ENCODE peak calls at places on chromosomes 2 and 18, in six cellular contexts. Z, E, P, F, D and H are unnamed samples. For H3K27me3, the result is how much of the 10 kb centered on the place peaks cover.

GRCh38 chr18:29309352-29309751 is 1132.4 kb upstream of the CDH2 start:
- DNase-seq in Z (no peak), E (no peak), P (no peak), F (no peak), D (no peak), H (no peak)

GRCh38 chr2:164314148-164314547 is 307.1 kb downstream of the GRB14 start:
- DNase-seq in Z (no peak), E (no peak), P (no peak), F (no peak), D (peak), H (no peak)

GRCh38 chr2:68172990-68173715 is 15.5 kb downstream of the PNO1 start:
- DNase-seq in Z (no peak), E (no peak), P (no peak), F (no peak), D (no peak), H (no peak)

GRCh38 chr18:13290856-13291271 is 72.3 kb downstream of the LDLRAD4 start:
- DNase-seq in Z (no peak), E (no peak), P (no peak), F (peak), D (no peak), H (no peak)

GRCh38 chr18:54280206-54280550 is 10.9 kb downstream of the POLI start:
- DNase-seq in Z (no peak), E (no peak), P (no peak), F (no peak), D (no peak), H (no peak)

GRCh38 chr18:51668101-51668500 is 470.6 kb upstream of the MEX3C start:
- DNase-seq in Z (no peak), E (no peak), P (peak), F (no peak), D (peak), H (peak)

GRCh38 chr2:146869328-146869727 is 975.5 kb upstream of the ACVR2A start:
- DNase-seq in Z (no peak), E (no peak), P (no peak), F (no peak), D (no peak), H (no peak)

GRCh38 chr18:35776481-35776880 is 194.9 kb downstream of the GALNT1 start:
- DNase-seq in Z (no peak), E (no peak), P (no peak), F (no peak), D (peak), H (no peak)

GRCh38 chr2:172578860-172579512 is 23.1 kb downstream of the PDK1 start:
- DNase-seq in Z (no peak), E (no peak), P (no peak), F (no peak), D (no peak), H (no peak)

GRCh38 chr2:171387052-171387451 is 46.7 kb downstream of the METTL8 start:
- DNase-seq in Z (no peak), E (no peak), P (no peak), F (no peak), D (no peak), H (no peak)

GRCh38 chr2:174596994-174597346 is 634 bp downstream of the WIPF1 start:
- DNase-seq in Z (no peak), E (no peak), P (no peak), F (no peak), D (no peak), H (no peak)

GRCh38 chr2:46387886-46388515 is 90.8 kb downstream of the EPAS1 start:
- DNase-seq in Z (no peak), E (no peak), P (no peak), F (no peak), D (no peak), H (no peak)

GRCh38 chr2:19846030-19846429 is 55.8 kb downstream of the TTC32 start:
- DNase-seq in Z (no peak), E (no peak), P (no peak), F (no peak), D (no peak), H (no peak)

GRCh38 chr2:229661478-229661877 is 52.9 kb downstream of the DNER start:
- DNase-seq in Z (no peak), E (no peak), P (no peak), F (no peak), D (no peak), H (no peak)

GRCh38 chr2:164126960-164127359 is 391.2 kb upstream of the FIGN start:
- DNase-seq in Z (no peak), E (no peak), P (no peak), F (no peak), D (peak), H (no peak)

GRCh38 chr2:26816893-26817292 is 31.0 kb downstream of the CENPA start:
- DNase-seq in Z (no peak), E (no peak), P (no peak), F (no peak), D (no peak), H (no peak)

GRCh38 chr2:75586971-75587370 is 26.2 kb upstream of the EVA1A start:
- DNase-seq in Z (no peak), E (no peak), P (no peak), F (no peak), D (no peak), H (no peak)

GRCh38 chr2:134774786-134775641 is 56.2 kb upstream of the TMEM163 start:
- DNase-seq in Z (no peak), E (no peak), P (no peak), F (no peak), D (peak), H (no peak)

GRCh38 chr2:191318729-191319078 is 73.5 kb downstream of the MYO1B start:
- DNase-seq in Z (no peak), E (no peak), P (no peak), F (no peak), D (peak), H (peak)

GRCh38 chr18:76450912-76451421 is 44.1 kb downstream of the ZNF516 start:
- DNase-seq in Z (peak), E (peak), P (peak), F (no peak), D (peak), H (no peak)

GRCh38 chr2:233688341-233688740 is 4.3 kb upstream of the UGT1A6 start:
- DNase-seq in Z (no peak), E (no peak), P (no peak), F (no peak), D (no peak), H (no peak)

GRCh38 chr2:158457092-158457825 is 507 bp downstream of the PKP4 start:
- DNase-seq in Z (peak), E (peak), P (peak), F (peak), D (peak), H (peak)

GRCh38 chr2:158459161-158460003 is 2.6 kb downstream of the PKP4 start:
- DNase-seq in Z (no peak), E (no peak), P (no peak), F (no peak), D (no peak), H (no peak)

GRCh38 chr2:158456309-158457066 is at the start of the genes CCDC148 and PKP4:
- DNase-seq in Z (peak), E (peak), P (peak), F (peak), D (peak), H (peak)

GRCh38 chr2:158457826-158458616 is 1.3 kb downstream of the PKP4 start:
- DNase-seq in Z (peak), E (no peak), P (no peak), F (peak), D (peak), H (peak)

DNA sequence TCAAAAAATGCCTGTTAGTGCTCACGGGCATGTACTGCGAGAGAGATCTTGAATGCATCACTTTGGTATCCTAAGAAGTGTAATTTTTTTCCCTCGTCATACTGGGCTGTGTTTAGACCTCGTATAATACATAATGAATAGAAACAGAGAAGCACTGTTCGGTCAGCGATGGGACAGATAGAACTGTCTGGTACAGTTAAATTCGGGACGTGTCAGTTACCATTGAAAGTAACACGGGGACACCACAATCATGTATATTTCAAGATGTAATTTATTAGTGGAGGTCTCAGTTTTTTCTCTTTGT is 1.8 kb downstream of the PKP4 start:
- DNase-seq in Z (no peak), E (no peak), P (no peak), F (no peak), D (no peak), H (no peak)
- H3K27me3 ChIP-seq in Z (under half), E (under half), P (under half), F (under half), D (under half), H (under half)

GRCh38 chr18:46435031-46435430 is 222.0 kb downstream of the LOXHD1 start:
- DNase-seq in Z (no peak), E (no peak), P (no peak), F (no peak), D (no peak), H (no peak)

GRCh38 chr18:46429649-46430224 is 227.3 kb downstream of the LOXHD1 start:
- DNase-seq in Z (no peak), E (no peak), P (no peak), F (no peak), D (no peak), H (no peak)

GRCh38 chr18:46434629-46435028 is 222.4 kb downstream of the LOXHD1 start:
- DNase-seq in Z (no peak), E (no peak), P (no peak), F (no peak), D (no peak), H (no peak)

GRCh38 chr18:46431522-46432171 is 225.4 kb downstream of the LOXHD1 start:
- DNase-seq in Z (no peak), E (no peak), P (no peak), F (no peak), D (no peak), H (no peak)

GRCh38 chr18:46433121-46433826 is 223.7 kb downstream of the LOXHD1 start:
- DNase-seq in Z (no peak), E (no peak), P (no peak), F (no peak), D (no peak), H (no peak)
- H3K4me3 ChIP-seq in Z (no peak), E (no peak), P (no peak), F (no peak), D (no peak), H (no peak)

GRCh38 chr2:232385660-232386489 is 7.3 kb downstream of the ALPP start:
- DNase-seq in Z (no peak), E (no peak), P (no peak), F (no peak), D (peak), H (no peak)
- H3K27me3 ChIP-seq in Z (under half), E (under half), P (half or more), F (under half), D (half or more), H (under half)

DNA sequence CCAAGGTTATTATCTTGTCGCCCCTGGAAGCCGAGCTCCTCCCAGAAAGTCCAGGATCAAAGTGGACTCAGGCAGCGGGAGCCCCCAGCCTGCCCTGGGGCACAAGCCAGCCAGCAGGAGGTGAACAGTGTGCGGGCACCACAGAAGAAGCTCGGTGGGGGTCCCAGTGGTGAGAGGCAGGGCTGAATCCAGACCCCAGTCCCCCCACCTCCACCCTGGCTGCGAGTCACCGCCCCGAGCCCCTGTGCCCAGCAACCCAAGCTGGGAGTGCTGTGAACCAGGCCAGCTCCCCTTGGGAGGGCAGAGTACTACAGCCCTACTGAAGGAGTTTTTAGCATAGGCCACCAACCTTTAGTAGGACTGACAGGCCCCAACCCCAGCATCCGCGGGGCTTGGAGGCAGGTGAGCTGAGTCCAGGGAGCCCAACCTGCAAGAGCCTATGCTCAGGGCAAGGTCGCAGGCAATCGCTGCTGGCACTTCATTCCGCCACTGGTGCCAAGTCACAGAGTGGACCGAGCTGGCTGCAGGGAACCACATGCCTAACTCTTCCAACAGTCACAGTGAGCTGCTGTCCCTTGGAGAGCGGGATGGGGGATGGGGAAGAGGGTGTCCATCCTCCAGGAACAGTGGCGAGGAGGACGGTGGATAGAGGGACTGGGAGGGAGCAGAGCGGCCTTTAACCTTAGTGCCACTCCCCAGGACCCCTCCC is 3.0 kb downstream of the PIEZO2 start:
- DNase-seq in Z (no peak), E (no peak), P (no peak), F (no peak), D (no peak), H (no peak)
- H3K4me3 ChIP-seq in Z (peak), E (no peak), P (no peak), F (no peak), D (no peak), H (no peak)

DNA sequence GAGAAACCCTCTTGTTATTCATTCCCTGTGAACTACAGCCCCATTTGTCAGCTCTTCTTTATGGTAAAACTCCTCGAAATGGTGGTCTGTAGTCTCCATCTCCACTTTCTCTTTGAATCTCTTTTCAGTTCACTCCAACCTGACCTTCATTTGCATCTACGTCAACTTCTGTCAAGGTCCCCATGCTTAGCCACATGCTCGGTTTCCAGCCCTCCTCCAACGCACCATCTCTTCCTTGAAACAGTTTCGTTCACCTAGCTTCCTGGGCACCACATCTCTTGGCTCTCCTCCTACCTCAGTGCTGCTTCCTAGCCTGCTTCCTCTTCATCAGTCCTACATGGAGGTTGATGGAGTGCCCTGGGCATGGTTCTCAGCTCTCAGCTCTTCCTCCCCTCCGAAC is 81.1 kb upstream of the AFF3 start:
- DNase-seq in Z (no peak), E (no peak), P (no peak), F (no peak), D (no peak), H (no peak)
- H3K27me3 ChIP-seq in Z (under half), E (under half), P (under half), F (under half), D (under half), H (under half)

GRCh38 chr2:86617738-86618137 is 5.9 kb downstream of the RNF103 start:
- DNase-seq in Z (no peak), E (no peak), P (no peak), F (no peak), D (no peak), H (no peak)
- H3K4me3 ChIP-seq in Z (no peak), E (no peak), P (no peak), F (no peak), D (no peak), H (no peak)

GRCh38 chr2:108982259-108982679 is 6.8 kb downstream of the EDAR start:
- DNase-seq in Z (no peak), E (no peak), P (no peak), F (no peak), D (no peak), H (no peak)
- H3K27me3 ChIP-seq in Z (under half), E (under half), P (under half), F (under half), D (half or more), H (under half)

GRCh38 chr18:10417679-10418078 is 36.8 kb upstream of the APCDD1 start:
- DNase-seq in Z (no peak), E (no peak), P (no peak), F (no peak), D (no peak), H (no peak)

GRCh38 chr18:10413722-10414121 is 40.7 kb upstream of the APCDD1 start:
- DNase-seq in Z (no peak), E (no peak), P (no peak), F (no peak), D (no peak), H (no peak)

GRCh38 chr18:10417191-10417590 is 37.2 kb upstream of the APCDD1 start:
- DNase-seq in Z (no peak), E (no peak), P (no peak), F (no peak), D (no peak), H (no peak)

GRCh38 chr18:10414293-10414842 is 40.1 kb upstream of the APCDD1 start:
- DNase-seq in Z (no peak), E (no peak), P (no peak), F (no peak), D (no peak), H (no peak)

DNA sequence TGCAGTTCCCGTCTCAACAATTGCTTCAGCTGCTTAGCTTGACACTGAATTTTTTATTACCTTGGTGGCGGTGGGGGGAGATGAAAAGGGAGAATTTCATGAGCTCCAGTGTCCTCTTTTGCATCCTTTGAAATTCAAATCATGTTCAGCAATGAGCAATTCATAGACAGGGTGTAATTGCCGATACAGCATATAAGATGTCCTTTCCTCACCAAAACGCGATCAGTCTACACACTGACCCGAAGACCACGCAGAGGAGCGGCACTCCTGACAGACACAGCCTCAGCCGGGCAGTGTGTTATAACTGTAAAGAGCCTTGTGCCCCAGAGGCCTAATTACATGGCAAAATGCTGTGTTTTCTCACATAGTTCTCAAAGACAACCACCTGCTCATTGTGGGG is 38.4 kb upstream of the APCDD1 start:
- DNase-seq in Z (no peak), E (no peak), P (no peak), F (no peak), D (no peak), H (no peak)
- H3K4me3 ChIP-seq in Z (no peak), E (no peak), P (no peak), F (no peak), D (no peak), H (no peak)

DNA sequence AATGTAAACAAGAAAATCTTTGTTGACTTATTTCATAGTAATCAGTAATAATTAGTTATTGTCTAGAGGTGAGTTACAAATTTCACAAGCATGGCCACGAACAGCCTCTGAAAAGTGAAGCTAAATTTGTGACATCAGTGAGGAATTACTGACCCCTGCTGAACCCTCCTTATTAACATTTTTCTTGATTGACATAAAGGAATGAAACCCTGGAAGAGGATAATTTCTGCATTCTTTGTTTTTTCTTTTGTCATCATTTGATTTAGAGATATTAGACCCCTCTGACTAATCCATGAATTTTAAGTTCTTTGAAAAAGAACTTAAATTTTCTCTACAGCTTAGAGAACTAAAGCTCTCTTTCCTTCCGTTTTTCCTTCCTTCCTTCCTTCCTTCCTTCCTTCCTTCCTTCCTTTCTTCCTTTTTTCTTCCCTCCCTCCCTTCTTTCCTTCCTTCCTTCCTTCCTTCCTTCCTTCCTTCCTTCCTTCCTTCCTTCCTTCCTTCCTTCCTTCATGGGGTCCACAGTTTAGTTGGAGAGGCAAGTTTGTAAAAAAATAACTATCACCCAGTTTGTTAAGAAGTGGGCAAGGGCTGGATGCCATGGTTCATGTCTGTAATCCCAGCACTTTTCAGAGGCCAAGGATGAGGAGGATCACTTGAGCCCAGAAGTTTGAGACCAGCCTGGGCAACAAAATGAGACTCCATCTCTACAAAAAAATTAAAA is 387.0 kb downstream of the MTX2 start:
- DNase-seq in Z (no peak), E (no peak), P (no peak), F (no peak), D (no peak), H (no peak)
- H3K27me3 ChIP-seq in Z (under half), E (under half), P (under half), F (under half), D (under half), H (under half)